ENCODE peak calls at places on chromosomes 2 and 18, in six cellular contexts. D is Peyer's patch, C is esophagus squamous epithelium, Q is prostate gland, N is ovary, W is suprapubic skin. M is an unnamed sample.
A peak's percentile ranks its signal among the peaks of the same experiment; 100 is the strongest.

GRCh38 chr2:55062754-55063153 is 12.5 kb upstream of the RTN4 start:
- DNase-seq in D (no peak), C (no peak), Q (no peak), N (no peak), W (no peak), M (no peak)

GRCh38 chr2:157386747-157387146 is 57.1 kb downstream of the CYTIP start:
- DNase-seq in D (no peak), C (no peak), Q (no peak), N (no peak), W (no peak), M (no peak)

GRCh38 chr2:191686079-191686478 is 8.1 kb downstream of the NABP1 start:
- DNase-seq in D (no peak), C (no peak), Q (no peak), N (no peak), W (no peak), M (no peak)

GRCh38 chr18:76482267-76482666 is 12.8 kb downstream of the ZNF516 start:
- DNase-seq in D (no peak), C (no peak), Q (no peak), N (no peak), W (no peak), M (no peak)

GRCh38 chr2:181970160-181970794 is 15.4 kb upstream of the PPP1R1C start:
- DNase-seq in D (no peak), C (no peak), Q (no peak), N (no peak), W (no peak), M (no peak)

GRCh38 chr2:64950226-64951160 is 38.7 kb upstream of the SLC1A4 start:
- DNase-seq in D (no peak), C (no peak), Q (no peak), N (no peak), W (no peak), M (no peak)

GRCh38 chr2:222545821-222546540 is 109.9 kb downstream of the FARSB start:
- DNase-seq in D (no peak), C (no peak), Q (no peak), N (no peak), W (no peak), M (no peak)

GRCh38 chr2:30463535-30463934 is 16.5 kb downstream of the LCLAT1 start:
- DNase-seq in D (no peak), C (no peak), Q (no peak), N (no peak), W (no peak), M (no peak)

GRCh38 chr2:203553784-203554183 is 18.7 kb upstream of the RAPH1 start:
- DNase-seq in D (no peak), C (no peak), Q (no peak), N (no peak), W (no peak), M (no peak)

GRCh38 chr2:109218087-109218791 is 89.2 kb downstream of the SH3RF3 start:
- DNase-seq in D (no peak), C (no peak), Q (no peak), N (no peak), W (peak; percentile 41), M (no peak)

GRCh38 chr2:102063948-102064678 is 72.4 kb downstream of the IL1R2 start:
- DNase-seq in D (peak; percentile 56), C (peak; percentile 9), Q (peak; percentile 81), N (peak; percentile 93), W (peak; percentile 94), M (peak; percentile 97)

GRCh38 chr2:71379086-71379485 is 47.5 kb downstream of the ZNF638 start:
- DNase-seq in D (no peak), C (no peak), Q (no peak), N (no peak), W (no peak), M (no peak)

DNA sequence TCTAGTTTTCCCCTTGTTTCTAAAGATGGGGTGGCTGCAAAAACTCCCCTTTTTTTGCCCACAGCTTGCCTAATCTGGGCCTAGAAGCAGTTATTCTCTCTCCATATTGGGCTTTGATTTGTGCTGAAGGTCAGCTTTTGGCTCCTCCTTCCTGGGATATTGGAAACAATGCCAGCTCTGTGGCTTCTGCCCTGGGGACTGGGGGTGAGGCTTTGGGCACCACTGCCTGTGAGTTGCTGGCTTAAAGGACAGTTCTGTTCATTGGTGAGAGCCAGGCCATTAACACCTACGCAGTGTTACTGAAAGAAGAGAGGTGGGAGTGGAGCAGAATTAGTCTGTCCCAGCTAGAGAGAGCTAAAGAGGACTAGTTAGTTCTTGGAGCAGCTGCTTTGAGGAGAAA is 4.3 kb downstream of the UBXN2A start:
- DNase-seq in D (no peak), C (no peak), Q (no peak), N (no peak), W (no peak), M (no peak)
- H3K27me3 ChIP-seq in D (no peaks in the 10 kb centered on the region), C (no peaks in the 10 kb centered on the region), Q (no peaks in the 10 kb centered on the region), N (no peaks in the 10 kb centered on the region), W (no peaks in the 10 kb centered on the region), M (no peaks in the 10 kb centered on the region)

DNA sequence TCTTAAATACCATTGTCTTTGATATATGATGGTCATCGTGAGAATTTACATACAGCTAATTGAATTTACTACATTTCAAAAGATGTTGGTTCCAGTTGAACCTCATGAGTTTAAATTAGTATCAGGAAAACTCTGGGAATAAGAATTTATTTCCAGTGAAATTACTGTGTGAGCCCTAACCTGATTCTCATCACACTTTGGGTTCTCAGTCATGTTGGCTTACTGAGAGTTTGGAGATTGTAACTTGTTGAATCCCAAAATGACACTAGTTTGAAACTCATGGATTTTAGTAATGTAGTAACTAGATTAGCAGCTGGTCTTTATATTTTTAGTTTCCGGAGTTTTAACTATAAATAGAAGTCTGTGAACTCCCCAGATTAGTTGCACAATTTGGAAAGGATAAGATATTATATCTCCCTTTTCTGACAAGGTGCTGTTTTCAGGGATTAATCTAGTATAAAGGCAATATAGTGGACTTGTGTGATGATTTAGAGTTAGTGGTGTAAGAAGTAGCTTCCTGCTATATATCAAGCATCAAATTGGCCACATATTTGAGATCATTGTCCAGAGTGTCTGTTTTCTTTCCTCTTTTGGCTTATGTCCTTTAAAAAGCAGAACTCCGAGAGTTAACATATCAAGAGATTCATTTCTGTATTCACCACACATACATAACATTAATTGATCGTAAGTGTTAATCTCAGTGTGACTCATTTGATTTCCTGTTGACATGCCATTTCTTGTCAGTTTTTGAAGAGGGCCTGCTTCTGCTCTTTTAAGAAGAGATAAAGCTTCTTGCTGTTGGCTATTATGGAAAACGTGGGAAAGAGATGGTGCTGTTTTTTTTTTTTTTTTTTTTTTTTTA is 15.7 kb downstream of the NDUFV2 start:
- DNase-seq in D (no peak), C (no peak), Q (no peak), N (no peak), W (no peak), M (no peak)
- TF ChIP-seq POLR2A in D (no peak), C (no peak), Q (no peak), N (no peak), W (no peak), M (no peak)

GRCh38 chr2:120472031-120472430 is 126.1 kb downstream of the INHBB start:
- DNase-seq in D (no peak), C (no peak), Q (no peak), N (no peak), W (no peak), M (no peak)

GRCh38 chr2:120470717-120471060 is 124.8 kb downstream of the INHBB start:
- DNase-seq in D (no peak), C (no peak), Q (peak; percentile 76), N (no peak), W (peak; percentile 84), M (peak; percentile 20)

GRCh38 chr2:120471166-120471565 is 125.2 kb downstream of the INHBB start:
- DNase-seq in D (no peak), C (no peak), Q (no peak), N (no peak), W (peak; percentile 59), M (no peak)

GRCh38 chr2:120469486-120469885 is 123.5 kb downstream of the INHBB start:
- DNase-seq in D (no peak), C (no peak), Q (no peak), N (peak; percentile 44), W (peak; percentile 74), M (no peak)

GRCh38 chr2:120470041-120470716 is 124.2 kb downstream of the INHBB start:
- DNase-seq in D (peak; percentile 17), C (no peak), Q (peak; percentile 94), N (peak; percentile 82), W (peak; percentile 93), M (peak; percentile 89)
- H3K27me3 ChIP-seq in D (no peaks in the 10 kb centered on the region), C (no peaks in the 10 kb centered on the region), Q (no peaks in the 10 kb centered on the region), N (no peaks in the 10 kb centered on the region), W (no peaks in the 10 kb centered on the region), M (no peaks in the 10 kb centered on the region)

DNA sequence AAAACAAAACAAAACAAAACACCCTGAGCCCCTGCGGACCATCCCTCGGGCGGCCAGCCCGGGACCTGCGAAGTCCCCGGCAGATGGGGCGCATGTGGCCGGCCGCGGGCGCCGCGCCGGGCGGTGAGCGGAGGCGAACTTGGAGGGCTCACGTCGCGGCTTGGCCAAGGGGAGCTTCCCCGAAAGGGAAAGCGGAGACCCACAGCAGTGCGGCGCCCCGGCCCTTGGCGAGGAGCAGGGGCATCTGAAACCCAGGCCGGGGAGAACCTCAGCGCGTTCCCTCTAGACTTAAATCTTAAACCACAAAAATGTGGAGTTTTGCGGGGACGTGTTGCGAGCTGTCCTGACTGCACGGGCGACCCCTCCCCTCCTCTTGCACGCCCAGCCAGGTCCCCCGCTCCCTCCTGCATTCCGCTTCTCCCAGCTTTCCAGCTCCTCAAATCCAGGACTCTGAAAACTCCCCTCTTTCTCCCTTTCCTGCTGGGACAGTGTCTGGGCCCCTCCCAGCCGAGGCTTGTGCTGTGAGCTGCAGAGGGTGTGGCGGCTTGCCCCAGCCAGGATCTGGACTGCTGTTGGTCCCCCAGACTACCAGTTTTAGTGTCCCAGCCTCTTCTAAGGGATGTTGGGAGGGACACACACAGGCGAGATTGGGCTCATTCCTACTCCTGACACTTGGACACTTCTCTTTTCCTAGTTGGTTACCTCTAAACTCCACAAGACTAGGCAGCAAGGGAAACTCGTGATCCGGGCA is 1.3 kb downstream of the FMNL2 start:
- DNase-seq in D (no peak), C (no peak), Q (peak; percentile 41), N (peak; percentile 59), W (peak; percentile 82), M (peak; percentile 91)
- TF ChIP-seq POLR2A in D (no peak), C (no peak), Q (no peak), N (no peak), W (no peak), M (no peak)

DNA sequence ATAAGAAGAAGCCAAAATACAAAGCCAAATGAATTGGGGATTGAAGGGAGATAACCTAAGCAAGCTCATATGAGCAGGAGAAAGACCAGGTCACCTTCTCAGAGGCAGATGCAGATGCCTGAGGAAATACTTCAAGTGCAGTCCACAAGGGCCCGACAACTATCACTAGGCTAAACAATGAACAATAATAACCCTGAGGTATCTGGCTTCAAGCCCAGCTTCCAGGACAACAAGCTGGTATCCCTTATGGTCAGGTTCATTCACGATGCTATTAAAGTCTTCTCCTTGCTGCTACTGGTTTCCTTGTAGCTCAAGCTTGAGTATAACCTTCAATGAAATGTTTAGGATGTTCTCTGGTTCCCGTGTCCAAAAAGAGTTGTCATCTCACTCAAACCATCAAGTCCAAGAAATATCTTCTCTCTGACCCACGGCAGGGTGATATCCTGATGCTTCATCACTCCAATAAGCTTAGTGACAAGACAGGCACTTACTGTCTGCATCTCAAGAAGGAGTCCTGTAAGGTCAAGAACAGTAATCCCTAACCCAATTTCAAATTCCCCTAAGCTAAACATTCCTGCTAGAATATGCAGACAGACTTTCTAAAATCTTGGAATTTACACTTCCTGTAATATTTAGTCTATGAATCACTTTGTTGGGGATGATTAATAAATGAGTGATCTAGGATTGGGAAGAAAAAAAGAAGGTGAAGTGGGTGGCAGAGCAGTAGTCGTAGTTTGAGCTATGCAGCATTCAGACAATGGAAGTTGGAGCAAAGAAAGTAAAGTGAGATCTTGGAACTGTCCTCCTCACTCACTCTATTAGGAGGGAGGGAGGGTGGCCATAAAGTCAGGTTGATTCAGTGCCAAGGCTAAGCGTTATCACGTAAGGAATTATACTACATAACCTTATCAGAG is 33.1 kb downstream of the CHN1 start:
- DNase-seq in D (no peak), C (no peak), Q (no peak), N (no peak), W (no peak), M (no peak)
- H3K27me3 ChIP-seq in D (no peaks in the 10 kb centered on the region), C (no peaks in the 10 kb centered on the region), Q (no peaks in the 10 kb centered on the region), N (no peaks in the 10 kb centered on the region), W (no peaks in the 10 kb centered on the region), M (no peaks in the 10 kb centered on the region)